ENCODE peak calls at places on chromosomes 1 and 21, in eight cellular contexts. S is cerebellar cortex; N is NK-92 treated with Interleukin-12 subunit alpha and Interleukin-12 subunit beta, amount 100 ng/mL, for 24 hours; T is GM18507; P is NCI-H2081 treated with DMSO at 0.1 percent for 48 hours; K is SK-N-DZ; E is iPS-NIHi11; I is NCI-H1105 treated with DMSO at 0.1 percent for 48 hours. W is an unnamed sample.

GRCh38 chr1:224434447-224435317 is at the start of gene WDR26:
- DNase-seq in S (peak; percentile 91), N (peak; percentile 80), T (peak; percentile 90), P (peak; percentile 49), K (peak; percentile 88), E (peak; percentile 91), I (peak; percentile 85), W (peak; percentile 80)

GRCh38 chr21:27674037-27674436 is 707.1 kb upstream of the ADAMTS5 start:
- DNase-seq in S (no peak), N (no peak), T (no peak), P (no peak), K (no peak), E (no peak), I (no peak), W (peak; percentile 89)

GRCh38 chr1:67290236-67290635 is 17.4 kb upstream of the IL12RB2 start:
- DNase-seq in S (no peak), N (no peak), T (no peak), P (no peak), K (no peak), E (no peak), I (no peak), W (no peak)

GRCh38 chr1:173356211-173356762 is 120.8 kb upstream of the PRDX6 start:
- DNase-seq in S (no peak), N (no peak), T (no peak), P (no peak), K (no peak), E (no peak), I (no peak), W (peak; percentile 47)

GRCh38 chr21:36799869-36800268 is 101.0 kb downstream of the SIM2 start:
- DNase-seq in S (no peak), N (no peak), T (no peak), P (no peak), K (no peak), E (no peak), I (no peak), W (no peak)

GRCh38 chr1:66552287-66552686 is 18.3 kb downstream of the SGIP1 start:
- DNase-seq in S (no peak), N (no peak), T (no peak), P (no peak), K (no peak), E (no peak), I (peak; percentile 14), W (no peak)

GRCh38 chr21:17146426-17146825 is 366.4 kb upstream of the CXADR start:
- DNase-seq in S (peak; percentile 3), N (no peak), T (no peak), P (no peak), K (no peak), E (no peak), I (peak; percentile 14), W (no peak)

GRCh38 chr1:54436826-54437225 is 30.6 kb upstream of the SSBP3 start:
- DNase-seq in S (no peak), N (no peak), T (no peak), P (no peak), K (no peak), E (no peak), I (no peak), W (no peak)

GRCh38 chr1:100353988-100354387 is 1.7 kb downstream of the CDC14A start:
- DNase-seq in S (no peak), N (no peak), T (no peak), P (no peak), K (no peak), E (peak; percentile 17), I (peak; percentile 23), W (no peak)

GRCh38 chr21:33789697-33790096 is 125.9 kb downstream of the ATP5PO start:
- DNase-seq in S (peak; percentile 14), N (no peak), T (no peak), P (no peak), K (no peak), E (no peak), I (no peak), W (peak; percentile 80)

GRCh38 chr1:98121661-98122060 is 200.8 kb upstream of the DPYD start:
- DNase-seq in S (no peak), N (no peak), T (no peak), P (no peak), K (no peak), E (no peak), I (no peak), W (peak; percentile 28)

GRCh38 chr1:65317866-65318653 is 8.7 kb downstream of the DNAJC6 start:
- DNase-seq in S (peak; percentile 57), N (no peak), T (no peak), P (no peak), K (peak; percentile 42), E (no peak), I (no peak), W (no peak)

GRCh38 chr1:111334169-111334568 is 43.5 kb downstream of the CHIA start:
- DNase-seq in S (peak; percentile 11), N (no peak), T (no peak), P (no peak), K (no peak), E (peak; percentile 46), I (peak; percentile 64), W (peak; percentile 67)

GRCh38 chr1:16071614-16072013 is 1.8 kb downstream of the FAM131C start:
- DNase-seq in S (no peak), N (no peak), T (no peak), P (no peak), K (no peak), E (no peak), I (no peak), W (no peak)

GRCh38 chr1:93723101-93723500 is 41.5 kb upstream of the BCAR3 start:
- DNase-seq in S (no peak), N (no peak), T (no peak), P (no peak), K (no peak), E (peak; percentile 29), I (no peak), W (no peak)

GRCh38 chr1:207818971-207819451 is 67.2 kb downstream of the CD46 start:
- DNase-seq in S (no peak), N (no peak), T (no peak), P (no peak), K (no peak), E (no peak), I (no peak), W (peak; percentile 62)